ENCODE peak calls at places on chromosomes 2 and 18, in eight cellular contexts. O, P, X, W, K, G, M and D are unnamed samples.

GRCh38 chr18:55228707-55229106 is 269.4 kb upstream of the CCDC68 start:
- DNase-seq in K (no peak), G (no peak), O (no peak), X (peak), M (no peak), W (no peak), P (peak), D (no peak)

GRCh38 chr2:790634-791245 is 113.5 kb upstream of the TMEM18 start:
- DNase-seq in K (no peak), W (no peak), M (no peak), G (no peak), P (no peak), X (no peak), O (no peak), D (no peak)

GRCh38 chr2:218985325-218986091 is 524 bp upstream of the FEV start:
- DNase-seq in K (peak), M (no peak), P (no peak), W (no peak), G (no peak), X (no peak), O (no peak), D (peak)

GRCh38 chr18:62877448-62878221 is 162.3 kb downstream of the PHLPP1 start:
- DNase-seq in M (no peak), P (no peak), W (no peak), O (no peak), X (peak), K (peak), G (no peak), D (no peak)

GRCh38 chr18:77995593-77995992 is 745.9 kb downstream of the GALR1 start:
- DNase-seq in P (no peak), O (no peak), W (no peak), X (no peak), M (no peak), K (no peak), G (no peak), D (no peak)

GRCh38 chr2:40364143-40364903 is 87.6 kb downstream of the SLC8A1 start:
- DNase-seq in M (no peak), K (no peak), O (no peak), X (no peak), G (no peak), W (no peak), P (no peak), D (no peak)

GRCh38 chr2:216279459-216279858 is 92.8 kb downstream of the MARCHF4 start:
- DNase-seq in P (no peak), O (no peak), X (no peak), W (no peak), M (no peak), K (no peak), G (no peak), D (peak)

GRCh38 chr2:105751272-105751671 is 6.6 kb downstream of the NCK2 start:
- DNase-seq in M (no peak), K (no peak), W (no peak), X (no peak), P (no peak), O (no peak), G (no peak), D (no peak)

GRCh38 chr2:8600456-8600855 is 81.4 kb upstream of the ID2 start:
- DNase-seq in X (no peak), W (no peak), K (no peak), G (no peak), O (no peak), P (no peak), M (no peak), D (no peak)

GRCh38 chr2:88671786-88672427 is 19.6 kb upstream of the RPIA start:
- DNase-seq in P (peak), X (peak), O (no peak), M (no peak), K (peak), G (no peak), W (no peak), D (peak)

GRCh38 chr2:158191076-158191566 is 89.4 kb downstream of the UPP2 start:
- DNase-seq in K (peak), W (no peak), M (no peak), X (peak), P (no peak), O (no peak), G (no peak), D (no peak)

GRCh38 chr2:17416891-17417391 is 101.3 kb downstream of the RAD51AP2 start:
- DNase-seq in X (no peak), P (no peak), M (no peak), K (no peak), W (no peak), G (no peak), O (no peak), D (no peak)

GRCh38 chr2:174259981-174260380 is 11.6 kb upstream of the OLA1 start:
- DNase-seq in G (no peak), X (no peak), M (no peak), P (no peak), K (peak), O (no peak), W (no peak), D (no peak)

GRCh38 chr2:190075623-190076022 is 13.1 kb upstream of the MSTN start:
- DNase-seq in W (no peak), X (no peak), G (no peak), O (no peak), K (no peak), P (no peak), M (no peak), D (no peak)

GRCh38 chr2:128291161-128291843 is 27.4 kb downstream of the HS6ST1 start:
- DNase-seq in W (no peak), G (no peak), P (no peak), X (no peak), K (no peak), O (no peak), M (no peak), D (no peak)

GRCh38 chr2:206084468-206084869 is 1.5 kb downstream of the INO80D start:
- DNase-seq in M (peak), K (peak), X (peak), O (no peak), W (peak), P (peak), G (no peak), D (peak)

GRCh38 chr2:179655627-179656026 is 205.8 kb downstream of the ZNF385B start:
- DNase-seq in G (no peak), O (no peak), K (no peak), P (no peak), X (no peak), M (no peak), W (no peak), D (no peak)

GRCh38 chr2:27027211-27027651 is 5.5 kb upstream of the TMEM214 start:
- DNase-seq in G (no peak), P (no peak), K (no peak), M (no peak), X (no peak), W (no peak), O (no peak), D (no peak)

GRCh38 chr2:29290293-29291052 is 175.3 kb downstream of the CLIP4 start:
- DNase-seq in O (no peak), X (peak), W (no peak), G (no peak), M (no peak), K (no peak), P (no peak), D (no peak)

GRCh38 chr18:45802814-45803492 is 22.5 kb upstream of the SIGLEC15 start:
- DNase-seq in G (no peak), P (no peak), O (no peak), W (no peak), M (no peak), X (no peak), K (no peak), D (no peak)

GRCh38 chr18:76275913-76276312 is 219.1 kb downstream of the ZNF516 start:
- DNase-seq in P (no peak), M (no peak), G (no peak), W (no peak), X (no peak), O (no peak), K (no peak), D (no peak)

GRCh38 chr18:40440088-40440487 is 1514.9 kb upstream of the PIK3C3 start:
- DNase-seq in G (no peak), W (no peak), X (no peak), M (no peak), O (no peak), P (no peak), K (no peak), D (no peak)

GRCh38 chr2:121689356-121689755 is 40.1 kb upstream of the CLASP1 start:
- DNase-seq in P (no peak), G (no peak), W (no peak), X (no peak), K (peak), M (peak), O (no peak), D (peak)

GRCh38 chr2:75894170-75894569 is 183.5 kb upstream of the GCFC2 start:
- DNase-seq in K (no peak), M (no peak), G (no peak), W (no peak), X (no peak), O (no peak), P (no peak), D (no peak)

GRCh38 chr2:239192975-239193374 is 207.8 kb downstream of the HDAC4 start:
- DNase-seq in G (no peak), O (no peak), W (no peak), K (no peak), P (no peak), X (no peak), M (no peak), D (no peak)

GRCh38 chr18:37403100-37403781 is 162.4 kb downstream of the CELF4 start:
- DNase-seq in M (no peak), P (no peak), X (no peak), O (no peak), W (no peak), G (no peak), K (peak), D (no peak)

GRCh38 chr2:80454628-80455027 is 150.1 kb upstream of the LRRTM1 start:
- DNase-seq in O (no peak), G (no peak), P (peak), W (peak), X (no peak), M (no peak), K (peak), D (peak)

GRCh38 chr2:162318280-162319222 is at the start of gene IFIH1:
- DNase-seq in G (peak), K (peak), M (peak), P (peak), W (peak), X (peak), O (peak), D (peak)

GRCh38 chr18:48364146-48364545 is 45.0 kb downstream of the ZBTB7C start:
- DNase-seq in P (no peak), O (no peak), G (no peak), M (no peak), X (no peak), K (no peak), W (no peak), D (no peak)

GRCh38 chr18:76621782-76622495 is 126.9 kb upstream of the ZNF516 start:
- DNase-seq in O (no peak), K (peak), M (no peak), G (no peak), P (no peak), X (no peak), W (no peak), D (no peak)